ENCODE peak calls at places on chromosome 22, in nine cellular contexts. N is kidney tubule cell, F is ACHN, W is RPMI7951, S is neuronal stem cell, B is NCI-H1105, Q is aorta, J is upper lobe of right lung, H is ovary. R is an unnamed sample.
A peak's percentile ranks its signal among the peaks of the same experiment; 100 is the strongest.

GRCh38 chr22:30874431-30875370 is 93.9 kb downstream of the MORC2 start:
- DNase-seq in N (no peak), F (no peak), W (no peak), S (no peak), B (no peak), Q (peak; percentile 39), J (peak; percentile 27), H (no peak), R (no peak)

GRCh38 chr22:27462190-27462589 is 339.4 kb downstream of the MN1 start:
- DNase-seq in N (peak; percentile 62), F (no peak), W (no peak), S (peak; percentile 70), B (no peak), Q (peak; percentile 25), J (no peak), H (no peak), R (peak; percentile 37)

GRCh38 chr22:31983911-31984661 is 39.8 kb downstream of the YWHAH start:
- DNase-seq in N (no peak), F (no peak), W (no peak), S (no peak), B (no peak), Q (no peak), J (no peak), H (no peak), R (no peak)

GRCh38 chr22:38871360-38872171 is 450 bp downstream of the CBX6 start:
- DNase-seq in N (peak; percentile 27), F (peak; percentile 12), W (no peak), S (no peak), B (no peak), Q (no peak), J (no peak), H (peak; percentile 62), R (peak; percentile 58)

GRCh38 chr22:50114221-50114981 is 24.6 kb downstream of the MOV10L1 start:
- DNase-seq in N (no peak), F (no peak), W (peak; percentile 54), S (no peak), B (peak; percentile 16), Q (no peak), J (peak; percentile 76), H (peak; percentile 48), R (no peak)

GRCh38 chr22:24466831-24467249 is 28.3 kb upstream of the UPB1 start:
- DNase-seq in N (peak; percentile 66), F (peak; percentile 59), W (peak; percentile 74), S (no peak), B (no peak), Q (peak; percentile 64), J (no peak), H (peak; percentile 35), R (no peak)

GRCh38 chr22:35811670-35812069 is 94.0 kb downstream of the APOL5 start:
- DNase-seq in N (no peak), F (no peak), W (no peak), S (no peak), B (no peak), Q (no peak), J (no peak), H (no peak), R (no peak)

GRCh38 chr22:41932353-41932752 is 5.7 kb upstream of the TNFRSF13C start:
- DNase-seq in N (no peak), F (no peak), W (no peak), S (no peak), B (no peak), Q (no peak), J (no peak), H (no peak), R (no peak)

GRCh38 chr22:39316440-39317083 is 2.9 kb downstream of the RPL3 start:
- DNase-seq in N (peak; percentile 95), F (peak; percentile 88), W (peak; percentile 91), S (peak; percentile 77), B (no peak), Q (peak; percentile 89), J (peak; percentile 76), H (peak; percentile 79), R (peak; percentile 92)

GRCh38 chr22:31474743-31475142 is 14.9 kb downstream of the EIF4ENIF1 start:
- DNase-seq in N (no peak), F (peak; percentile 17), W (no peak), S (no peak), B (no peak), Q (no peak), J (no peak), H (no peak), R (no peak)

GRCh38 chr22:19703869-19704268 is 10.4 kb upstream of the SEPTIN5 start:
- DNase-seq in N (no peak), F (no peak), W (no peak), S (no peak), B (no peak), Q (no peak), J (peak; percentile 44), H (no peak), R (peak; percentile 20)